ENCODE peak calls at places on chromosomes 6 and 20, in seven cellular contexts. W is testis, K is tibial artery, V is body of pancreas, M is SJCRH30, B is PC-3, O is mucosa of descending colon. E is an unnamed sample.
A peak's percentile ranks its signal among the peaks of the same experiment; 100 is the strongest.

GRCh38 chr6:13668291-13668928 is 43.2 kb downstream of the RANBP9 start:
- DNase-seq in O (no peak), V (no peak), M (no peak), W (no peak), B (no peak), K (no peak), E (peak; percentile 38)

GRCh38 chr6:150032598-150032997 is 7.3 kb upstream of the RAET1L start:
- DNase-seq in V (no peak), B (no peak), K (no peak), W (no peak), M (no peak), O (no peak), E (no peak)

GRCh38 chr20:2130668-2131067 is 29.0 kb downstream of the STK35 start:
- DNase-seq in K (no peak), M (no peak), V (no peak), B (no peak), W (no peak), O (no peak), E (no peak)

GRCh38 chr6:133610271-133610840 is 278.6 kb upstream of the TCF21 start:
- DNase-seq in B (peak; percentile 33), O (no peak), M (no peak), W (no peak), K (no peak), V (no peak), E (peak; percentile 52)

GRCh38 chr6:168046696-168047095 is 32.3 kb downstream of the FRMD1 start:
- DNase-seq in B (no peak), M (no peak), V (no peak), K (no peak), W (no peak), O (no peak), E (no peak)

GRCh38 chr20:36792422-36792821 is 18.9 kb upstream of the DSN1 start:
- DNase-seq in M (peak; percentile 76), O (no peak), K (peak; percentile 80), V (no peak), W (no peak), B (peak; percentile 74), E (peak; percentile 64)

GRCh38 chr6:54595844-54596243 is 250.7 kb upstream of the FAM83B start:
- DNase-seq in K (no peak), O (no peak), B (no peak), M (no peak), V (no peak), W (no peak), E (peak; percentile 36)

GRCh38 chr6:137351890-137352289 is 132.7 kb upstream of the IFNGR1 start:
- DNase-seq in B (no peak), O (no peak), K (no peak), V (no peak), M (no peak), W (no peak), E (no peak)

GRCh38 chr6:140346461-140346860 is 972.0 kb upstream of the CITED2 start:
- DNase-seq in O (no peak), W (peak; percentile 52), M (no peak), B (no peak), K (no peak), V (no peak), E (no peak)

GRCh38 chr20:9974324-9974723 is 60.5 kb upstream of the ANKEF1 start:
- DNase-seq in O (no peak), K (no peak), V (no peak), B (peak; percentile 38), M (no peak), W (no peak), E (no peak)

GRCh38 chr6:28657756-28658465 is 132.2 kb downstream of the GPX5 start:
- DNase-seq in K (no peak), M (peak; percentile 76), B (peak; percentile 75), W (peak; percentile 82), V (peak; percentile 29), O (no peak), E (peak; percentile 81)

GRCh38 chr6:51152594-51152993 is 333.9 kb downstream of the TFAP2B start:
- DNase-seq in W (no peak), O (no peak), M (peak; percentile 94), B (no peak), V (no peak), K (no peak), E (no peak)

GRCh38 chr6:73580247-73581149 is 59.7 kb upstream of the EEF1A1 start:
- DNase-seq in V (peak; percentile 59), M (peak; percentile 88), W (peak; percentile 77), O (peak; percentile 76), K (peak; percentile 92), B (peak; percentile 95), E (peak; percentile 99)

GRCh38 chr6:22838346-22838745 is 269.0 kb downstream of the HDGFL1 start:
- DNase-seq in W (no peak), V (no peak), O (no peak), K (no peak), M (peak; percentile 9), B (no peak), E (peak; percentile 4)

GRCh38 chr20:59743308-59743707 is 139.0 kb downstream of the PHACTR3 start:
- DNase-seq in V (no peak), K (no peak), M (no peak), B (no peak), O (no peak), W (no peak), E (no peak)

GRCh38 chr6:140436023-140436811 is 1061.8 kb upstream of the CITED2 start:
- DNase-seq in O (no peak), M (peak; percentile 40), W (no peak), V (no peak), K (no peak), B (no peak), E (peak; percentile 71)

GRCh38 chr6:33949877-33950831 is 146.4 kb upstream of the MLN start:
- DNase-seq in W (no peak), O (peak; percentile 70), V (no peak), M (no peak), B (no peak), K (peak; percentile 45), E (no peak)

GRCh38 chr20:19785173-19785799 is 27.2 kb downstream of the RIN2 start:
- DNase-seq in K (no peak), O (no peak), B (no peak), M (peak; percentile 59), V (no peak), W (no peak), E (peak; percentile 88)

GRCh38 chr6:27514906-27515495 is 42.1 kb upstream of the ZNF184 start:
- DNase-seq in V (no peak), K (no peak), O (no peak), B (no peak), M (no peak), W (no peak), E (no peak)

GRCh38 chr20:43187476-43188233 is 2.1 kb downstream of the PTPRT start:
- DNase-seq in K (peak; percentile 75), B (peak; percentile 79), M (peak; percentile 91), W (peak; percentile 90), V (peak; percentile 80), O (no peak), E (peak; percentile 65)

GRCh38 chr20:61912665-61913422 is 152.8 kb downstream of the TAF4 start:
- DNase-seq in W (no peak), O (peak; percentile 31), K (no peak), B (no peak), M (no peak), V (no peak), E (no peak)

GRCh38 chr6:30888472-30889137 is 4.3 kb downstream of the DDR1 start:
- DNase-seq in O (no peak), W (no peak), K (peak; percentile 50), V (no peak), M (no peak), B (peak; percentile 23), E (peak; percentile 52)

GRCh38 chr6:111602481-111603404 is 2.9 kb downstream of the TRAF3IP2 start:
- DNase-seq in W (peak; percentile 30), V (no peak), M (peak; percentile 53), O (no peak), B (no peak), K (peak; percentile 89), E (peak; percentile 76)

GRCh38 chr6:149012040-149012545 is 265.3 kb downstream of the UST start:
- DNase-seq in W (no peak), V (no peak), M (peak; percentile 79), O (no peak), K (no peak), B (peak; percentile 98), E (peak; percentile 97)

GRCh38 chr6:167403427-167403826 is 78.5 kb downstream of the TTLL2 start:
- DNase-seq in M (no peak), B (no peak), K (no peak), V (no peak), W (no peak), O (no peak), E (no peak)

DNA sequence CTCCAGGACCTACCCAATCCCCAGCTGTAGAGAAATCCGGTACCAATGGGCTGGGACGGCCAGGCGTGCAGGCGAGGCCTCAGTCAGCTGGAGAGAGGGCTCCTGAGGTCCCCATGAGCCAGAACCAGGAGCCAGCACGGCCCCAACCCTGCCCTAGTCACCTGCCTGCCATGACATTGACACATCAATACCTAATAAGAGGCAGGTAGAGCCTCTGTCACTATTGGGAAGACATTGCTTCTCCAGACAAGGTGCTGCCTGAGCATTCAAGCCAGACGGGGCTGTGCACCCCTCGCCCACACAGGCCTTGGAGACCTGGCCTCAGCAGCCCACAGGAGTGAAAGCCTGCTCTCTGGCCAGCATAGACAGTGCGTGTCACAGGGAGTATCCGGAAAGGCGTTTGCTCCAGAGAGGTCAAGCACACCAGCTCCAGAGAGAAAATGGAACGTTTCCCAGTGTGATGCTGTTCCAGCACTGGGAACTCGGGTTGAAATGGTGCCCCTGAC is 3.5 kb downstream of the DLL1 start:
- DNase-seq in V (no peak), O (no peak), K (no peak), M (no peak), B (no peak), W (peak; percentile 27), E (no peak)
- H3K4me3 ChIP-seq in V (no peak overlapping the region), O (no peak overlapping the region), K (no peak overlapping the region), M (peak overlapping the region; percentile 58), B (no peak overlapping the region), W (no peak overlapping the region), E (no peak overlapping the region)

GRCh38 chr6:98824163-98824906 is 10.0 kb upstream of the POU3F2 start:
- DNase-seq in O (no peak), K (no peak), M (no peak), W (no peak), V (no peak), B (no peak), E (no peak)
- H3K4me3 ChIP-seq in O (no peak overlapping the region), K (no peak overlapping the region), M (no peak overlapping the region), W (peak overlapping the region; percentile 32), V (no peak overlapping the region), B (no peak overlapping the region), E (no peak overlapping the region)

DNA sequence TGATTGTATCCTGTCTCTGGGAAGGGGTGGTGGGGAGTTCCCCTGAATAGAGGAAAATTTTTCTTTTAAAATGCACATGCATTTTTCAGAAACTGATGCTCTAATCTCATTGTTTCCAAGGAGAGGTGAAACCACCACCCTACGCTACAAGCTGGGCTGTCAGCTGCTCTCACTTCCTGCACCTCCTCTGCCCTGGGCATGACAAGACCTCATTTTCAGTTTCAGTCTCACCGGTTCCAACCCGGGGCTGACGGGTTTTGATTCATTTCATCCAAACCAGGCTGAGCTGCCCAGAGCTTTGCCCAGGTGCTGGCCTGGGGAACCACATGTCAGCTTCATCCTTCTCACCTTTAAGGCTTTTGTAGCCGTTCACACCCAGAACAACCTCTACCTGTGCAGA is 99.7 kb downstream of the EYA2 start:
- DNase-seq in O (no peak), V (peak; percentile 23), W (no peak), B (no peak), M (no peak), K (no peak), E (no peak)
- H3K4me3 ChIP-seq in O (no peak overlapping the region), V (no peak overlapping the region), W (no peak overlapping the region), B (no peak overlapping the region), M (no peak overlapping the region), K (no peak overlapping the region), E (no peak overlapping the region)

GRCh38 chr6:109580519-109580918 is 97.5 kb upstream of the ZBTB24 start:
- DNase-seq in K (no peak), M (no peak), V (no peak), B (no peak), O (no peak), W (no peak), E (peak; percentile 4)
- H3K4me3 ChIP-seq in K (no peak overlapping the region), M (no peak overlapping the region), V (no peak overlapping the region), B (no peak overlapping the region), O (no peak overlapping the region), W (no peak overlapping the region), E (no peak overlapping the region)

E was measured in fibroblast of the aortic adventitia.